ENCODE peak calls at places on chromosomes 11 and 22, in eight cellular contexts. K is spleen, H is A673, W is adrenal gland, E is breast epithelium, C is gastrocnemius medialis, Q is mammary epithelial cell, D is OCI-LY7. F is an unnamed sample.

GRCh38 chr11:5083602-5084001 is 14.2 kb downstream of the OR52E1 start:
- DNase-seq in K (no peak), H (no peak), W (no peak), E (no peak), C (no peak), Q (no peak), D (no peak), F (no peak)

GRCh38 chr11:19871531-19871930 is 158.9 kb downstream of the NAV2 start:
- DNase-seq in K (no peak), H (no peak), W (no peak), E (no peak), C (no peak), Q (no peak), D (no peak), F (no peak)

GRCh38 chr11:80031014-80031565 is 590.3 kb upstream of the TENM4 start:
- DNase-seq in K (no peak), H (no peak), W (no peak), E (no peak), C (no peak), Q (no peak), D (no peak), F (no peak)

GRCh38 chr11:48055292-48056132 is 75.2 kb downstream of the PTPRJ start:
- DNase-seq in K (no peak), H (no peak), W (no peak), E (no peak), C (no peak), Q (peak; percentile 65), D (peak; percentile 71), F (peak; percentile 26)

GRCh38 chr11:37988031-37988430 is 1390.0 kb upstream of the RAG2 start:
- DNase-seq in K (no peak), H (no peak), W (no peak), E (no peak), C (no peak), Q (peak; percentile 57), D (no peak), F (no peak)

GRCh38 chr22:23070418-23071162 is at the start of gene GNAZ:
- DNase-seq in K (peak; percentile 88), H (peak; percentile 11), W (peak; percentile 18), E (peak; percentile 45), C (no peak), Q (no peak), D (peak; percentile 67), F (no peak)

GRCh38 chr11:34358666-34359547 is 1.1 kb upstream of the ABTB2 start:
- DNase-seq in K (peak; percentile 93), H (peak; percentile 98), W (peak; percentile 75), E (no peak), C (peak; percentile 80), Q (peak; percentile 64), D (peak; percentile 80), F (no peak)

GRCh38 chr22:43706558-43707328 is 105.4 kb downstream of the EFCAB6 start:
- DNase-seq in K (no peak), H (no peak), W (no peak), E (no peak), C (no peak), Q (no peak), D (no peak), F (no peak)

GRCh38 chr11:122634507-122634906 is 21.0 kb upstream of the UBASH3B start:
- DNase-seq in K (peak; percentile 77), H (no peak), W (no peak), E (no peak), C (no peak), Q (no peak), D (peak; percentile 43), F (no peak)

GRCh38 chr22:28710112-28710888 is 30.7 kb upstream of the TTC28 start:
- DNase-seq in K (no peak), H (peak; percentile 58), W (no peak), E (no peak), C (no peak), Q (peak; percentile 59), D (no peak), F (peak; percentile 20)

GRCh38 chr11:1825039-1825740 is 9.6 kb upstream of the SYT8 start:
- DNase-seq in K (peak; percentile 87), H (no peak), W (peak; percentile 22), E (no peak), C (no peak), Q (no peak), D (peak; percentile 55), F (no peak)

GRCh38 chr11:76763573-76764348 is 19.4 kb upstream of the TSKU start:
- DNase-seq in K (peak; percentile 41), H (peak; percentile 44), W (peak; percentile 40), E (no peak), C (no peak), Q (peak; percentile 93), D (no peak), F (peak; percentile 90)

GRCh38 chr11:17188675-17189074 is 19.1 kb downstream of the PIK3C2A start:
- DNase-seq in K (no peak), H (no peak), W (no peak), E (no peak), C (no peak), Q (no peak), D (no peak), F (no peak)

GRCh38 chr11:114318361-114318760 is 22.2 kb downstream of the NNMT start:
- DNase-seq in K (no peak), H (no peak), W (no peak), E (no peak), C (no peak), Q (no peak), D (no peak), F (no peak)

GRCh38 chr11:117281159-117281558 is 10.0 kb upstream of the BACE1-AS start:
- DNase-seq in K (no peak), H (peak; percentile 72), W (peak; percentile 37), E (no peak), C (no peak), Q (peak; percentile 46), D (no peak), F (no peak)

GRCh38 chr11:131932584-131933360 is 562.4 kb downstream of the NTM start:
- DNase-seq in K (no peak), H (no peak), W (no peak), E (no peak), C (no peak), Q (no peak), D (no peak), F (no peak)

GRCh38 chr22:17931400-17931825 is 92.9 kb downstream of the MICAL3 start:
- DNase-seq in K (no peak), H (no peak), W (peak; percentile 81), E (peak; percentile 71), C (peak; percentile 79), Q (no peak), D (no peak), F (no peak)

GRCh38 chr11:129721685-129722084 is 94.0 kb upstream of the TMEM45B start:
- DNase-seq in K (no peak), H (no peak), W (no peak), E (no peak), C (no peak), Q (no peak), D (no peak), F (no peak)

GRCh38 chr11:64341851-64342791 is 2.1 kb downstream of the CCDC88B start:
- DNase-seq in K (peak; percentile 97), H (peak; percentile 93), W (peak; percentile 94), E (peak; percentile 89), C (peak; percentile 80), Q (peak; percentile 91), D (peak; percentile 91), F (peak; percentile 69)

GRCh38 chr11:121766138-121766537 is 313.4 kb upstream of the SORL1-AS1 start:
- DNase-seq in K (no peak), H (no peak), W (no peak), E (no peak), C (no peak), Q (no peak), D (no peak), F (no peak)

GRCh38 chr11:62295504-62295903 is 3.4 kb downstream of the SCGB1D4 start:
- DNase-seq in K (no peak), H (peak; percentile 33), W (no peak), E (no peak), C (no peak), Q (peak; percentile 17), D (no peak), F (no peak)

DNA sequence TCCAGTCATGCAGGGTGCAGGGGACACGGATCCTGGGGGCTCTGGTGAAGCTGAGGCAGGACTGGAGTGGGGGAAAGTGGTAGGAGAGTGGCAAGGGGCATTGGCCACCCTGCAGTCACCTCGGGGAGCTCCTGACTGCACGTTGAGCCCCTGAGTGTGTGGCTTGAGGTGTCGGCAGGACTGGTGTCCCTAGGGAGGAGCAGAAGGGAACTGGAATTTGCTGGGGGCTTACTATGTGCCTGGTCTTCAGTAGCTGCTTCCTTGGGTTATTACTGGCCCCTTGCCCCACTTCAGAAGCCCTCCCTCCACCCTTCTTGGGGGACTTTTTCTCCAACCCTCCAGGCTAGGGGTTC is 31.5 kb downstream of the IFT27 start:
- DNase-seq in K (no peak), H (no peak), W (no peak), E (no peak), C (no peak), Q (no peak), D (no peak), F (no peak)
- H3K27ac ChIP-seq in K (no peak overlapping the region), H (no peak overlapping the region), W (no peak overlapping the region), E (no peak overlapping the region), C (no peak overlapping the region), Q (no peak overlapping the region), D (no peak overlapping the region), F (no peak overlapping the region)

GRCh38 chr11:44623716-44624491 is 58.4 kb downstream of the CD82 start:
- DNase-seq in K (peak; percentile 72), H (no peak), W (peak; percentile 14), E (no peak), C (no peak), Q (no peak), D (no peak), F (no peak)
- H3K27ac ChIP-seq in K (peak overlapping the region; percentile 64), H (no peak overlapping the region), W (no peak overlapping the region), E (no peak overlapping the region), C (no peak overlapping the region), Q (no peak overlapping the region), D (no peak overlapping the region), F (no peak overlapping the region)

GRCh38 chr22:26590525-26590858 is 560 bp upstream of the TPST2 start:
- DNase-seq in K (no peak), H (no peak), W (no peak), E (no peak), C (no peak), Q (no peak), D (no peak), F (no peak)
- H3K27ac ChIP-seq in K (peak overlapping the region; percentile 96), H (peak overlapping the region; percentile 53), W (peak overlapping the region; percentile 77), E (peak overlapping the region; percentile 78), C (peak overlapping the region; percentile 94), Q (peak overlapping the region; percentile 48), D (peak overlapping the region; percentile 23), F (no peak overlapping the region)

GRCh38 chr22:26894766-26895485 is 237.5 kb downstream of the MIAT start:
- DNase-seq in K (no peak), H (no peak), W (peak; percentile 75), E (no peak), C (no peak), Q (peak; percentile 89), D (no peak), F (peak; percentile 60)
- H3K27ac ChIP-seq in K (no peak overlapping the region), H (no peak overlapping the region), W (peak overlapping the region; percentile 83), E (peak overlapping the region; percentile 55), C (no peak overlapping the region), Q (peak overlapping the region; percentile 42), D (no peak overlapping the region), F (peak overlapping the region; percentile 41)

GRCh38 chr11:12436266-12436665 is 58.9 kb downstream of the PARVA start:
- DNase-seq in K (no peak), H (no peak), W (no peak), E (no peak), C (no peak), Q (no peak), D (no peak), F (no peak)
- H3K27ac ChIP-seq in K (no peak overlapping the region), H (no peak overlapping the region), W (no peak overlapping the region), E (no peak overlapping the region), C (no peak overlapping the region), Q (no peak overlapping the region), D (no peak overlapping the region), F (no peak overlapping the region)